ENCODE peak calls at places on chromosomes 11 and 22, in eight cellular contexts. R is progenitor cell of endocrine pancreas, Y is cardiac muscle cell, F is ovary, I is colonic mucosa, A is AG09309, Z is dorsolateral prefrontal cortex, W is nephron progenitor cell. P is an unnamed sample.

GRCh38 chr11:114318361-114318760 is 22.2 kb downstream of the NNMT start:
- DNase-seq in R (no peak), Y (no peak), F (no peak), I (no peak), A (no peak), Z (no peak), W (no peak), P (no peak)

GRCh38 chr11:2698386-2699184 is 1.2 kb downstream of the KCNQ1OT1 start:
- DNase-seq in R (no peak), Y (no peak), F (no peak), I (no peak), A (no peak), Z (no peak), W (no peak), P (no peak)

GRCh38 chr11:85481862-85482261 is 145.3 kb downstream of the DLG2 start:
- DNase-seq in R (no peak), Y (no peak), F (no peak), I (no peak), A (no peak), Z (no peak), W (no peak), P (no peak)

GRCh38 chr11:106286881-106287504 is 209.5 kb downstream of the AASDHPPT start:
- DNase-seq in R (no peak), Y (no peak), F (no peak), I (no peak), A (no peak), Z (no peak), W (no peak), P (peak; percentile 19)

GRCh38 chr22:50018608-50019291 is 6.2 kb upstream of the IL17REL start:
- DNase-seq in R (no peak), Y (no peak), F (no peak), I (no peak), A (no peak), Z (no peak), W (no peak), P (no peak)

GRCh38 chr11:74086242-74086884 is 77.5 kb upstream of the UCP3 start:
- DNase-seq in R (no peak), Y (no peak), F (no peak), I (no peak), A (no peak), Z (no peak), W (no peak), P (no peak)

GRCh38 chr11:15649371-15650104 is 534.8 kb downstream of the INSC start:
- DNase-seq in R (no peak), Y (peak; percentile 65), F (no peak), I (no peak), A (no peak), Z (no peak), W (no peak), P (no peak)

GRCh38 chr22:28629420-28630184 is 50.0 kb downstream of the TTC28 start:
- DNase-seq in R (no peak), Y (peak; percentile 45), F (no peak), I (no peak), A (no peak), Z (no peak), W (no peak), P (no peak)

GRCh38 chr11:129817282-129818051 is 1.8 kb downstream of the TMEM45B start:
- DNase-seq in R (no peak), Y (no peak), F (no peak), I (peak; percentile 51), A (no peak), Z (no peak), W (no peak), P (no peak)

GRCh38 chr11:92790376-92790775 is 179.1 kb upstream of the MTNR1B start:
- DNase-seq in R (no peak), Y (no peak), F (no peak), I (no peak), A (no peak), Z (no peak), W (no peak), P (no peak)

GRCh38 chr11:131737357-131737756 is 366.9 kb downstream of the NTM start:
- DNase-seq in R (no peak), Y (peak; percentile 25), F (no peak), I (no peak), A (no peak), Z (no peak), W (no peak), P (no peak)

GRCh38 chr22:33806191-33806590 is 114.1 kb downstream of the LARGE1 start:
- DNase-seq in R (no peak), Y (no peak), F (no peak), I (no peak), A (no peak), Z (no peak), W (no peak), P (no peak)

GRCh38 chr11:116426761-116427160 is 346.0 kb downstream of the BUD13 start:
- DNase-seq in R (no peak), Y (no peak), F (no peak), I (no peak), A (no peak), Z (no peak), W (no peak), P (no peak)

GRCh38 chr11:57321996-57322880 is 2.5 kb downstream of the TNKS1BP1 start:
- DNase-seq in R (no peak), Y (peak; percentile 99), F (peak; percentile 95), I (peak; percentile 92), A (peak; percentile 95), Z (peak; percentile 70), W (peak; percentile 64), P (peak; percentile 76)

GRCh38 chr22:37745548-37746365 is 48.9 kb downstream of the TRIOBP start:
- DNase-seq in R (peak; percentile 83), Y (peak; percentile 90), F (peak; percentile 91), I (peak; percentile 92), A (no peak), Z (peak; percentile 89), W (peak; percentile 94), P (peak; percentile 90)

GRCh38 chr11:19938051-19938856 is 222.0 kb downstream of the DBX1 start:
- DNase-seq in R (peak; percentile 42), Y (peak; percentile 72), F (no peak), I (peak; percentile 38), A (no peak), Z (no peak), W (peak; percentile 76), P (peak; percentile 78)

GRCh38 chr11:119721129-119722120 is 7.6 kb downstream of the NECTIN1 start:
- DNase-seq in R (no peak), Y (no peak), F (no peak), I (peak; percentile 52), A (no peak), Z (no peak), W (peak; percentile 60), P (peak; percentile 72)

GRCh38 chr22:22553735-22554134 is 5.3 kb downstream of the PRAME start:
- DNase-seq in R (no peak), Y (no peak), F (no peak), I (no peak), A (no peak), Z (no peak), W (no peak), P (no peak)

GRCh38 chr22:23225724-23226496 is 45.6 kb downstream of the BCR start:
- DNase-seq in R (no peak), Y (peak; percentile 54), F (no peak), I (peak; percentile 83), A (no peak), Z (no peak), W (no peak), P (no peak)

GRCh38 chr11:3808846-3809623 is 675 bp downstream of the PGAP2 start:
- DNase-seq in R (no peak), Y (peak; percentile 50), F (no peak), I (peak; percentile 68), A (no peak), Z (no peak), W (no peak), P (no peak)

GRCh38 chr22:43007519-43008102 is 7.3 kb downstream of the PACSIN2 start:
- DNase-seq in R (no peak), Y (peak; percentile 68), F (no peak), I (peak; percentile 85), A (no peak), Z (no peak), W (no peak), P (peak; percentile 17)

GRCh38 chr11:81422402-81422801 is 1311.3 kb downstream of the FAM181B start:
- DNase-seq in R (no peak), Y (no peak), F (no peak), I (no peak), A (no peak), Z (no peak), W (no peak), P (no peak)

GRCh38 chr11:8231979-8232378 is 31.7 kb downstream of the LMO1 start:
- DNase-seq in R (no peak), Y (no peak), F (no peak), I (no peak), A (no peak), Z (no peak), W (no peak), P (no peak)

GRCh38 chr11:22536036-22536435 is 89.6 kb downstream of the FANCF start:
- DNase-seq in R (no peak), Y (no peak), F (no peak), I (no peak), A (no peak), Z (no peak), W (no peak), P (no peak)

DNA sequence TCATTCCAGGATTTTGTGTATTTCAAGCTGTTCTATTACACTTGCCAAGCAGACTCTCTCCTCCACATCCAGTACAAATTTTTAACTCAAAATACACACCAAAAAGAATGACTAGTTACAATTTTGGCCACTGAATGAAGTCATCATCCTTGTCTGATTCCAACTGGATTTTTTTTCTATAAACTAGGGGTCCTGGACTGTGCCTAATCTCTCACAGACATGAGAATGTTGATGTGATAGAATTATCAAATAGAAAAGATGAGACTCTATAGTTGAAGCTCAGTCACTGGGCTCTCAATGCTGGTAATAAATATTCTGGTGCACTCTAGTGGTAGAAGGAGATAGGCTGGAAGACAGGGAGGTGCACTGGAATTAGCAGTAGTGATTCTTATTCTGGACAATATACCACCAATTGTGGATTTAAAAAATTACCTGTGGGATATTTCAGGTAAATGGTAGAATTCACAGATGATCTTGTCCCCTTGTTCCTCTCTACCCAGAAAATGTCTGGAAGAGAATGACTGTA is 85.7 kb downstream of the FANCF start:
- DNase-seq in R (no peak), Y (peak; percentile 35), F (no peak), I (no peak), A (no peak), Z (no peak), W (no peak), P (no peak)
- TF ChIP-seq CTCF in R (peak; percentile 58), Y (peak; percentile 54), F (no peak), I (no peak), A (peak; percentile 37), Z (peak; percentile 41), W (peak; percentile 58), P (peak; percentile 35)

GRCh38 chr11:12354750-12355545 is 22.4 kb upstream of the PARVA start:
- DNase-seq in R (no peak), Y (no peak), F (no peak), I (peak; percentile 77), A (no peak), Z (no peak), W (no peak), P (no peak)
- TF ChIP-seq CTCF in R (no peak), Y (no peak), F (no peak), I (no peak), A (no peak), Z (no peak), W (no peak), P (no peak)

GRCh38 chr11:65425105-65425970 is 2.7 kb downstream of the NEAT1 start:
- DNase-seq in R (no peak), Y (peak; percentile 82), F (no peak), I (peak; percentile 73), A (peak; percentile 38), Z (peak; percentile 40), W (no peak), P (no peak)
- TF ChIP-seq CTCF in R (peak; percentile 11), Y (peak; percentile 6), F (peak; percentile 45), I (no peak), A (peak; percentile 18), Z (no peak), W (no peak), P (no peak)

GRCh38 chr22:26172389-26172990 is 3.2 kb downstream of the SEZ6L start:
- DNase-seq in R (peak; percentile 50), Y (peak; percentile 14), F (no peak), I (peak; percentile 36), A (no peak), Z (peak; percentile 45), W (peak; percentile 71), P (peak; percentile 79)
- TF ChIP-seq CTCF in R (peak; percentile 86), Y (peak; percentile 53), F (no peak), I (peak; percentile 45), A (peak; percentile 58), Z (peak; percentile 64), W (peak; percentile 80), P (peak; percentile 87)

P was measured in glutamatergic neuron.